ENCODE peak calls at places on chromosomes 3 and 15, in ten cellular contexts. One of them, this sample, is unnamed.

GRCh38 chr15:99168601-99169580 is 64.0 kb downstream of the SYNM start:
- DNase-seq in NCI-H1092: no peak
- DNase-seq in amygdala: no peak
- DNase-seq in putamen: no peak
- DNase-seq in NCI-H82: no peak
- DNase-seq in activated T-cell treated with anti-CD3 and anti-CD28 coated beads, Interleukin-2, amount 50 U/mL, for 72 hours: no peak
- DNase-seq in left cardiac atrium: no peak
- DNase-seq in cerebellar cortex: no peak
- DNase-seq in choroid plexus epithelial cell: no peak
- DNase-seq in mammary epithelial cell: no peak
- DNase-seq in this sample: no peak

GRCh38 chr15:89656116-89656815 is 999 bp upstream of the KIF7 start:
- DNase-seq in NCI-H1092: no peak
- DNase-seq in amygdala: no peak
- DNase-seq in putamen: no peak
- DNase-seq in NCI-H82: no peak
- DNase-seq in activated T-cell treated with anti-CD3 and anti-CD28 coated beads, Interleukin-2, amount 50 U/mL, for 72 hours: no peak
- DNase-seq in left cardiac atrium: no peak
- DNase-seq in cerebellar cortex: no peak
- DNase-seq in choroid plexus epithelial cell: no peak
- DNase-seq in mammary epithelial cell: peak
- DNase-seq in this sample: no peak

GRCh38 chr3:177615015-177615414 is 417.7 kb upstream of the TBL1XR1 start:
- DNase-seq in NCI-H1092: peak
- DNase-seq in amygdala: no peak
- DNase-seq in putamen: peak
- DNase-seq in NCI-H82: no peak
- DNase-seq in activated T-cell treated with anti-CD3 and anti-CD28 coated beads, Interleukin-2, amount 50 U/mL, for 72 hours: no peak
- DNase-seq in left cardiac atrium: peak
- DNase-seq in cerebellar cortex: no peak
- DNase-seq in choroid plexus epithelial cell: peak
- DNase-seq in mammary epithelial cell: peak
- DNase-seq in this sample: peak

GRCh38 chr15:90306560-90306959 is 41.1 kb downstream of the NGRN start:
- DNase-seq in NCI-H1092: no peak
- DNase-seq in amygdala: no peak
- DNase-seq in putamen: peak
- DNase-seq in NCI-H82: no peak
- DNase-seq in activated T-cell treated with anti-CD3 and anti-CD28 coated beads, Interleukin-2, amount 50 U/mL, for 72 hours: peak
- DNase-seq in left cardiac atrium: no peak
- DNase-seq in cerebellar cortex: no peak
- DNase-seq in choroid plexus epithelial cell: peak
- DNase-seq in mammary epithelial cell: no peak
- DNase-seq in this sample: no peak

GRCh38 chr3:37680393-37680792 is 181.3 kb upstream of the CTDSPL start:
- DNase-seq in NCI-H1092: no peak
- DNase-seq in amygdala: no peak
- DNase-seq in putamen: no peak
- DNase-seq in NCI-H82: no peak
- DNase-seq in activated T-cell treated with anti-CD3 and anti-CD28 coated beads, Interleukin-2, amount 50 U/mL, for 72 hours: no peak
- DNase-seq in left cardiac atrium: no peak
- DNase-seq in cerebellar cortex: no peak
- DNase-seq in choroid plexus epithelial cell: no peak
- DNase-seq in mammary epithelial cell: no peak
- DNase-seq in this sample: no peak

GRCh38 chr3:168531116-168531515 is 435.4 kb upstream of the GOLIM4 start:
- DNase-seq in NCI-H1092: no peak
- DNase-seq in amygdala: no peak
- DNase-seq in putamen: no peak
- DNase-seq in NCI-H82: no peak
- DNase-seq in activated T-cell treated with anti-CD3 and anti-CD28 coated beads, Interleukin-2, amount 50 U/mL, for 72 hours: no peak
- DNase-seq in left cardiac atrium: no peak
- DNase-seq in cerebellar cortex: no peak
- DNase-seq in choroid plexus epithelial cell: no peak
- DNase-seq in mammary epithelial cell: no peak
- DNase-seq in this sample: no peak

GRCh38 chr3:43155464-43156121 is 49.7 kb upstream of the POMGNT2 start:
- DNase-seq in NCI-H1092: peak
- DNase-seq in amygdala: no peak
- DNase-seq in putamen: peak
- DNase-seq in NCI-H82: peak
- DNase-seq in activated T-cell treated with anti-CD3 and anti-CD28 coated beads, Interleukin-2, amount 50 U/mL, for 72 hours: no peak
- DNase-seq in left cardiac atrium: peak
- DNase-seq in cerebellar cortex: peak
- DNase-seq in choroid plexus epithelial cell: peak
- DNase-seq in mammary epithelial cell: peak
- DNase-seq in this sample: no peak

GRCh38 chr3:185983495-185984141 is 45.8 kb upstream of the TRA2B start:
- DNase-seq in NCI-H1092: peak
- DNase-seq in amygdala: peak
- DNase-seq in putamen: peak
- DNase-seq in NCI-H82: peak
- DNase-seq in activated T-cell treated with anti-CD3 and anti-CD28 coated beads, Interleukin-2, amount 50 U/mL, for 72 hours: peak
- DNase-seq in left cardiac atrium: peak
- DNase-seq in cerebellar cortex: peak
- DNase-seq in choroid plexus epithelial cell: peak
- DNase-seq in mammary epithelial cell: peak
- DNase-seq in this sample: peak

GRCh38 chr15:51132384-51133139 is 37.9 kb upstream of the TNFAIP8L3 start:
- DNase-seq in NCI-H1092: no peak
- DNase-seq in amygdala: no peak
- DNase-seq in putamen: peak
- DNase-seq in NCI-H82: peak
- DNase-seq in activated T-cell treated with anti-CD3 and anti-CD28 coated beads, Interleukin-2, amount 50 U/mL, for 72 hours: peak
- DNase-seq in left cardiac atrium: peak
- DNase-seq in cerebellar cortex: peak
- DNase-seq in choroid plexus epithelial cell: peak
- DNase-seq in mammary epithelial cell: peak
- DNase-seq in this sample: no peak

GRCh38 chr3:45185461-45185860 is 39.3 kb upstream of the CDCP1 start:
- DNase-seq in NCI-H1092: no peak
- DNase-seq in amygdala: no peak
- DNase-seq in putamen: no peak
- DNase-seq in NCI-H82: no peak
- DNase-seq in activated T-cell treated with anti-CD3 and anti-CD28 coated beads, Interleukin-2, amount 50 U/mL, for 72 hours: no peak
- DNase-seq in left cardiac atrium: no peak
- DNase-seq in cerebellar cortex: no peak
- DNase-seq in choroid plexus epithelial cell: no peak
- DNase-seq in mammary epithelial cell: no peak
- DNase-seq in this sample: no peak

GRCh38 chr3:8503461-8503860 is 1.8 kb downstream of the LMCD1 start:
- DNase-seq in NCI-H1092: no peak
- DNase-seq in amygdala: no peak
- DNase-seq in putamen: no peak
- DNase-seq in NCI-H82: no peak
- DNase-seq in activated T-cell treated with anti-CD3 and anti-CD28 coated beads, Interleukin-2, amount 50 U/mL, for 72 hours: no peak
- DNase-seq in left cardiac atrium: no peak
- DNase-seq in cerebellar cortex: no peak
- DNase-seq in choroid plexus epithelial cell: peak
- DNase-seq in mammary epithelial cell: peak
- DNase-seq in this sample: no peak

GRCh38 chr3:105253225-105253624 is 113.5 kb upstream of the ALCAM start:
- DNase-seq in NCI-H1092: peak
- DNase-seq in amygdala: no peak
- DNase-seq in putamen: no peak
- DNase-seq in NCI-H82: no peak
- DNase-seq in activated T-cell treated with anti-CD3 and anti-CD28 coated beads, Interleukin-2, amount 50 U/mL, for 72 hours: no peak
- DNase-seq in left cardiac atrium: no peak
- DNase-seq in cerebellar cortex: no peak
- DNase-seq in choroid plexus epithelial cell: peak
- DNase-seq in mammary epithelial cell: no peak
- DNase-seq in this sample: peak

GRCh38 chr15:101578443-101578894 is 73.7 kb downstream of the TM2D3 start:
- DNase-seq in NCI-H1092: no peak
- DNase-seq in amygdala: no peak
- DNase-seq in putamen: peak
- DNase-seq in NCI-H82: peak
- DNase-seq in activated T-cell treated with anti-CD3 and anti-CD28 coated beads, Interleukin-2, amount 50 U/mL, for 72 hours: peak
- DNase-seq in left cardiac atrium: no peak
- DNase-seq in cerebellar cortex: no peak
- DNase-seq in choroid plexus epithelial cell: peak
- DNase-seq in mammary epithelial cell: peak
- DNase-seq in this sample: peak

GRCh38 chr3:170992854-170993253 is 33.7 kb downstream of the SLC2A2 start:
- DNase-seq in NCI-H1092: no peak
- DNase-seq in amygdala: no peak
- DNase-seq in putamen: no peak
- DNase-seq in NCI-H82: no peak
- DNase-seq in activated T-cell treated with anti-CD3 and anti-CD28 coated beads, Interleukin-2, amount 50 U/mL, for 72 hours: no peak
- DNase-seq in left cardiac atrium: no peak
- DNase-seq in cerebellar cortex: no peak
- DNase-seq in choroid plexus epithelial cell: peak
- DNase-seq in mammary epithelial cell: peak
- DNase-seq in this sample: no peak

GRCh38 chr15:25790003-25790660 is 73.0 kb downstream of the ATP10A start:
- DNase-seq in NCI-H1092: no peak
- DNase-seq in amygdala: no peak
- DNase-seq in putamen: no peak
- DNase-seq in NCI-H82: no peak
- DNase-seq in activated T-cell treated with anti-CD3 and anti-CD28 coated beads, Interleukin-2, amount 50 U/mL, for 72 hours: peak
- DNase-seq in left cardiac atrium: peak
- DNase-seq in cerebellar cortex: peak
- DNase-seq in choroid plexus epithelial cell: peak
- DNase-seq in mammary epithelial cell: no peak
- DNase-seq in this sample: no peak

GRCh38 chr15:34999906-35000305 is 11.8 kb upstream of the ZNF770 start:
- DNase-seq in NCI-H1092: no peak
- DNase-seq in amygdala: no peak
- DNase-seq in putamen: no peak
- DNase-seq in NCI-H82: no peak
- DNase-seq in activated T-cell treated with anti-CD3 and anti-CD28 coated beads, Interleukin-2, amount 50 U/mL, for 72 hours: no peak
- DNase-seq in left cardiac atrium: no peak
- DNase-seq in cerebellar cortex: no peak
- DNase-seq in choroid plexus epithelial cell: no peak
- DNase-seq in mammary epithelial cell: peak
- DNase-seq in this sample: no peak

GRCh38 chr3:23537006-23537620 is 268.6 kb upstream of the UBE2E1 start:
- DNase-seq in NCI-H1092: no peak
- DNase-seq in amygdala: no peak
- DNase-seq in putamen: no peak
- DNase-seq in NCI-H82: peak
- DNase-seq in activated T-cell treated with anti-CD3 and anti-CD28 coated beads, Interleukin-2, amount 50 U/mL, for 72 hours: no peak
- DNase-seq in left cardiac atrium: no peak
- DNase-seq in cerebellar cortex: no peak
- DNase-seq in choroid plexus epithelial cell: no peak
- DNase-seq in mammary epithelial cell: no peak
- DNase-seq in this sample: no peak

GRCh38 chr3:22228705-22229104 is 477.7 kb upstream of the ZNF385D start:
- DNase-seq in NCI-H1092: no peak
- DNase-seq in amygdala: no peak
- DNase-seq in putamen: no peak
- DNase-seq in NCI-H82: no peak
- DNase-seq in activated T-cell treated with anti-CD3 and anti-CD28 coated beads, Interleukin-2, amount 50 U/mL, for 72 hours: no peak
- DNase-seq in left cardiac atrium: no peak
- DNase-seq in cerebellar cortex: no peak
- DNase-seq in choroid plexus epithelial cell: no peak
- DNase-seq in mammary epithelial cell: no peak
- DNase-seq in this sample: no peak

GRCh38 chr3:134201201-134202130 is 49.2 kb downstream of the RYK start:
- DNase-seq in NCI-H1092: no peak
- DNase-seq in amygdala: no peak
- DNase-seq in putamen: no peak
- DNase-seq in NCI-H82: no peak
- DNase-seq in activated T-cell treated with anti-CD3 and anti-CD28 coated beads, Interleukin-2, amount 50 U/mL, for 72 hours: no peak
- DNase-seq in left cardiac atrium: no peak
- DNase-seq in cerebellar cortex: no peak
- DNase-seq in choroid plexus epithelial cell: peak
- DNase-seq in mammary epithelial cell: peak
- DNase-seq in this sample: no peak

GRCh38 chr15:46442901-46443590 is 808.2 kb downstream of the SQOR start:
- DNase-seq in NCI-H1092: no peak
- DNase-seq in amygdala: no peak
- DNase-seq in putamen: no peak
- DNase-seq in NCI-H82: no peak
- DNase-seq in activated T-cell treated with anti-CD3 and anti-CD28 coated beads, Interleukin-2, amount 50 U/mL, for 72 hours: no peak
- DNase-seq in left cardiac atrium: no peak
- DNase-seq in cerebellar cortex: no peak
- DNase-seq in choroid plexus epithelial cell: no peak
- DNase-seq in mammary epithelial cell: no peak
- DNase-seq in this sample: no peak

GRCh38 chr15:42721016-42721415 is 15.9 kb downstream of the CDAN1 start:
- DNase-seq in NCI-H1092: no peak
- DNase-seq in amygdala: no peak
- DNase-seq in putamen: no peak
- DNase-seq in NCI-H82: no peak
- DNase-seq in activated T-cell treated with anti-CD3 and anti-CD28 coated beads, Interleukin-2, amount 50 U/mL, for 72 hours: no peak
- DNase-seq in left cardiac atrium: no peak
- DNase-seq in cerebellar cortex: no peak
- DNase-seq in choroid plexus epithelial cell: no peak
- DNase-seq in mammary epithelial cell: peak
- DNase-seq in this sample: no peak

GRCh38 chr15:45715528-45715927 is 80.7 kb downstream of the SQOR start:
- DNase-seq in NCI-H1092: no peak
- DNase-seq in amygdala: no peak
- DNase-seq in putamen: no peak
- DNase-seq in NCI-H82: peak
- DNase-seq in activated T-cell treated with anti-CD3 and anti-CD28 coated beads, Interleukin-2, amount 50 U/mL, for 72 hours: no peak
- DNase-seq in left cardiac atrium: no peak
- DNase-seq in cerebellar cortex: peak
- DNase-seq in choroid plexus epithelial cell: peak
- DNase-seq in mammary epithelial cell: no peak
- DNase-seq in this sample: peak

This sample was measured in DMS79 treated with DMSO at 0.1 percent for 48 hours.